ENCODE peak calls at places on chromosomes 2 and 18, in five cellular contexts. C is mucosa of descending colon, Q is A549, N is lower leg skin, S is fibroblast of villous mesenchyme. R is an unnamed sample.

GRCh38 chr2:145484443-145485086 is 964.6 kb upstream of the ZEB2 start:
- DNase-seq in C (no peak), Q (peak), N (no peak), S (peak), R (no peak)

GRCh38 chr2:131168578-131168977 is 40.8 kb upstream of the POTEE start:
- DNase-seq in C (peak), Q (no peak), N (no peak), S (no peak), R (no peak)

GRCh38 chr2:120984046-120984445 is 248.4 kb downstream of the GLI2 start:
- DNase-seq in C (no peak), Q (no peak), N (no peak), S (no peak), R (no peak)

GRCh38 chr2:176709991-176710390 is 440.7 kb downstream of the MTX2 start:
- DNase-seq in C (no peak), Q (no peak), N (no peak), S (no peak), R (no peak)

GRCh38 chr2:100242891-100243670 is 79.2 kb downstream of the LONRF2 start:
- DNase-seq in C (peak), Q (peak), N (no peak), S (peak), R (no peak)

GRCh38 chr2:203925512-203926158 is 10.9 kb upstream of the ICOS start:
- DNase-seq in C (no peak), Q (no peak), N (no peak), S (no peak), R (no peak)

GRCh38 chr18:35077937-35078336 is 36.7 kb downstream of the MAPRE2 start:
- DNase-seq in C (no peak), Q (no peak), N (no peak), S (no peak), R (no peak)

GRCh38 chr2:200189964-200190363 is 116.5 kb upstream of the SPATS2L start:
- DNase-seq in C (no peak), Q (no peak), N (no peak), S (peak), R (no peak)

GRCh38 chr2:95046371-95047112 is 21.0 kb downstream of the MAL start:
- DNase-seq in C (no peak), Q (no peak), N (no peak), S (no peak), R (no peak)

GRCh38 chr2:127576433-127577207 is 41.1 kb downstream of the MYO7B start:
- DNase-seq in C (no peak), Q (no peak), N (peak), S (peak), R (peak)

GRCh38 chr2:215702116-215702905 is 266.4 kb upstream of the FN1 start:
- DNase-seq in C (no peak), Q (no peak), N (no peak), S (no peak), R (no peak)

GRCh38 chr2:155372969-155373368 is 674.5 kb downstream of the KCNJ3 start:
- DNase-seq in C (no peak), Q (no peak), N (no peak), S (peak), R (no peak)

GRCh38 chr2:39689876-39690275 is 24.2 kb downstream of the TMEM178A start:
- DNase-seq in C (no peak), Q (no peak), N (no peak), S (no peak), R (no peak)
- TF ChIP-seq CTCF in C (no peak), Q (no peak), N (no peak), S (no peak), R (no peak)

DNA sequence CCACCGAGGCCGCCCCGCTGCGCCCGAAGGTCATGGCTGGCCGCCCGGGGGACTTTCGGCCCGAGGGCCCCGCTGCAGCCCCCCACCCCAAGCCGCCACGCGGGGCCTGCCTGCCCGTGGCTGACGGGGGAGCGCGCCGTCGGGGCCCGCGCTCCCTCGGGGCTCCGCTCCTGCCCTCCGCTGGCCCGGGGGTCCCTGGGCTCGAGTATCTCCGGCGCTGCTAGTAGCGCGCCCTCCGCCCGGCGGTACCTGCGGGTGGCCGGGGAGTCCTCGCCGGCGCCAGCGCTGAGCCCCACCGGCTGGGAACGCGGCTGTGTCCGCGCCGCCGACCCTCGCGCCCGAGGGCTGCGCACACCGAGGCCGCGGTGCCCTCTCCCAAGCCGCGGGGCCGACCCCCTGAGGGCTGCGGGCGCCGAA is 306 bp downstream of the KCNG3 start:
- DNase-seq in C (no peak), Q (no peak), N (no peak), S (no peak), R (no peak)
- H3K4me3 ChIP-seq in C (peak), Q (peak), N (peak), S (peak), R (peak)

DNA sequence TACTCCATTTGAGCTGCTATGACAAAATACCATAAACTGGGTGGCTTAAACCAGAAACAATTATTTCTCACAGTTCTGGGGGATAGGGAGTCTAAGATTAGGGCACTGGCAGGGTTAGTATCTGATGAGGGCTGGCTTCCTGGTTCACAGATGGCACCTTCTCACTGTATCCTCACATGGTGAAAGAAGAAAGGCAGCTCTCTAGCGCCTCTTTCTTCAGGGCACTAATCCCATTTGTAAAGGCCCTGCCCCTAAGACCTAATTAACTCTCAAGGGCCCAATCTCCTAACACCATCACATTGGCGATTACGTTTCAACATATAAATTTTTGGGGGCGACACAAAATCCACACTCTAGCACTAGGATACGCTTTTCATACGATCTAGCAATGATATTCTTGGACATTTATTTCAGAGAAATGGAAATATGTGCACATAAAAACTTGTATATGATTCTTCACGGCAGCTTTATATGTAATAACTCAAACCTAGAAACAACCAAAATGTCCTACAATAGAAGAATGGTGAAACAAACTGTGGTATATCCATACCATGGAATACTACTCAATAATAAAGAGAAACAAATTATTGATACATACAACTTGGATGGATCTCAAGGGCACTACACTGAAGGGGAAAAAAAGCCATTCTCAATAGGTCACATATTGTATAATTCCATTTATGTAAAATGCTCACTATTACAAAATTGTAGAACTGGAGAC is 111.0 kb downstream of the BCL2L11 start:
- DNase-seq in C (no peak), Q (no peak), N (no peak), S (no peak), R (no peak)
- TF ChIP-seq CTCF in C (no peak), Q (no peak), N (no peak), S (no peak), R (no peak)

GRCh38 chr2:25042321-25043240 is 705 bp downstream of the EFR3B start:
- DNase-seq in C (peak), Q (peak), N (no peak), S (peak), R (no peak)

GRCh38 chr2:25044990-25045389 is 3.1 kb downstream of the EFR3B start:
- DNase-seq in C (no peak), Q (no peak), N (no peak), S (no peak), R (no peak)

GRCh38 chr2:25041928-25042320 is at the start of gene EFR3B:
- DNase-seq in C (peak), Q (peak), N (peak), S (peak), R (peak)

GRCh38 chr2:25044011-25044410 is 2.1 kb downstream of the EFR3B start:
- DNase-seq in C (no peak), Q (no peak), N (no peak), S (no peak), R (no peak)

DNA sequence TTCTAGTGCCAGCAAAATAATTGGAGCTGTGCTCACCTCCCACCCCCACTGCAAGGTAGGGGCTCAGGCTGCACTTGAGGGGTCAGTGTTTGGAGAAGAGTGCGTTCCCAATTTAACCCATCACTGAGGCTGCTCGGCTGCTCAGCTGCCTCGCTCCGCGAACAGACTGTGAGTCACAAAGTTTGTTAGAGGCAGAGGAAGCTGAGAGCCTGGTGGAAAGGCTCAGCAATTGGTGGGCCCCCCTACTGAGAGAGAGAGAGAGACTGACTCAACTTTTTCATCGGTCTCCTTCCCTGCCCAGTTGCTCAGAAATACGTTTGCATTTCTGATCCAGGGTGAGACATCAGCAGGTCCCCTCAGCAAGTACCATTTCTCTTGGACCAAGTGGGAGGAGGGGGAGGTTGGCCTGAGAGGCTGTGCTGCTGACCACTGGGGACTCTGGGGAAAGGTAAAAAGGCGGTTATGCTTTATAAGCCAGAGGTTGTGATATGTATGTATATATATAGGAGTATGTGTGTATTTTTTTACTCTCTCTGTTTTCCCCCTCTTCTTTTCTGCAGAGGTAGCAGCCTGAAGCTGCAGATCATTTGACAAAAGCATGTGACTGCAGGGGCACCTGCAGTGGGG is 1.5 kb downstream of the EFR3B start:
- DNase-seq in C (no peak), Q (peak), N (no peak), S (peak), R (no peak)
- H3K4me3 ChIP-seq in C (no peak), Q (peak), N (no peak), S (peak), R (no peak)

GRCh38 chr2:206082298-206082843 is 3.6 kb downstream of the INO80D start:
- DNase-seq in C (peak), Q (no peak), N (no peak), S (no peak), R (no peak)

GRCh38 chr2:206085742-206086445 is at the start of gene INO80D:
- DNase-seq in C (peak), Q (peak), N (peak), S (peak), R (peak)

GRCh38 chr2:206083602-206084467 is 2.1 kb downstream of the INO80D start:
- DNase-seq in C (peak), Q (no peak), N (no peak), S (peak), R (peak)

GRCh38 chr2:206084870-206085741 is 868 bp downstream of the INO80D start:
- DNase-seq in C (peak), Q (no peak), N (peak), S (peak), R (no peak)

DNA sequence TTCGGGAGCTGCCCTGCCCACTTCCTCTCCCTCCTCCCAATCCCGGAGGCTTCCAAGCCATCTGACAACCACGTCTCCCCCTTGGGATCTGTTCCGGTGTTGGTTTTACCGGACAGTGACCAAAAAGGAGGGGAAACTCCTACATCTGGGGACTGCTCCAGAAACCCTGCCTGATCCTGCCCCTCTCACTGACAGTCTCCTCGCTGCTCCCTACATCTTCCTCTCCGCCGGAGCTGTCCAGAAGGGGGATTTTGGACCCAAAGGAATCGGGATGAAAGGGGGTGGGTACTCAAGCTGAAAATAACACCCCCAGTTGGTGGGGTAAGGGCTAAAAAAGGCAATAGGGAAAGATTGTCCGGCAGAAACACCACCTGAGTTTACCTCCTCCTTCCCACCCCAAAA is 1.5 kb downstream of the INO80D start:
- DNase-seq in C (peak), Q (peak), N (peak), S (peak), R (peak)
- TF ChIP-seq CTCF in C (no peak), Q (no peak), N (no peak), S (no peak), R (no peak)

DNA sequence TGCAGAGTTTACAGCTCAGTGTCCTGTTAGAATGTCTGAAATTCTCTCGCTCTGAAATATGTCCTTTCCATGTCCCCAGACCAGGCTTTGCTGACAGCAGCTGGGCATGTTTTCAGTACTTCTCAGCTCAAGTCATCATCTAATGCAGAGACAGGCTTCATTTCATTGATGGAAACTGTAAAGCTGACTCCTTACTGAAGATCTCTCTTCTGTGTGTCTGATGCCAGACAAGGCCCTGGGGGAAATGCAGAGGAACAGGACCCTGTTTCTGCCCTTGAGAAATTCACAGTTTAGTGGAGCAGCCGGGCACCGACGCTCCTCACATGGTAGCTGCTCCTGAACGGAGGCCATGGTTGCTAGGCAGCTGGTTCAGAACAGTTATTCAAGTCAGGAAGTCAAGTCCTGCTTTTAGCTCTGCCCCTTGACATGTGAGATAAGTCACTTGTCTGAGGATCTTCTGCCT is 24.6 kb upstream of the FZD7 start:
- DNase-seq in C (no peak), Q (no peak), N (no peak), S (peak), R (no peak)
- H3K4me3 ChIP-seq in C (no peak), Q (no peak), N (no peak), S (no peak), R (no peak)